ENCODE peak calls at places on chromosome 3, in ten cellular contexts. One of them, this sample, is unnamed.

GRCh38 chr3:152272771-152273242 is 4.1 kb downstream of the MBNL1 start:
- DNase-seq in COR-L47: no peak
- DNase-seq in posterior vena cava: no peak
- DNase-seq in GM23338: no peak
- DNase-seq in activated CD4-positive, alpha-beta T cell treated with anti-CD3 and anti-CD28 coated beads for 4 hours: peak; percentile 58
- DNase-seq in sigmoid colon: no peak
- DNase-seq in CD4-positive, CD25-positive, alpha-beta regulatory T cell: no peak
- DNase-seq in NCI-H82: no peak
- DNase-seq in ovary: no peak
- DNase-seq in fibroblast of mammary gland: peak; percentile 81
- DNase-seq in this sample: peak; percentile 85

GRCh38 chr3:150168694-150169093 is 198.0 kb upstream of the PFN2 start:
- DNase-seq in COR-L47: no peak
- DNase-seq in posterior vena cava: no peak
- DNase-seq in GM23338: no peak
- DNase-seq in activated CD4-positive, alpha-beta T cell treated with anti-CD3 and anti-CD28 coated beads for 4 hours: no peak
- DNase-seq in sigmoid colon: peak; percentile 70
- DNase-seq in CD4-positive, CD25-positive, alpha-beta regulatory T cell: no peak
- DNase-seq in NCI-H82: peak; percentile 44
- DNase-seq in ovary: no peak
- DNase-seq in fibroblast of mammary gland: peak; percentile 77
- DNase-seq in this sample: no peak

GRCh38 chr3:111737712-111738097 is 121.4 kb upstream of the PHLDB2 start:
- DNase-seq in COR-L47: no peak
- DNase-seq in posterior vena cava: no peak
- DNase-seq in GM23338: no peak
- DNase-seq in activated CD4-positive, alpha-beta T cell treated with anti-CD3 and anti-CD28 coated beads for 4 hours: no peak
- DNase-seq in sigmoid colon: peak; percentile 86
- DNase-seq in CD4-positive, CD25-positive, alpha-beta regulatory T cell: no peak
- DNase-seq in NCI-H82: peak; percentile 29
- DNase-seq in ovary: peak; percentile 63
- DNase-seq in fibroblast of mammary gland: peak; percentile 96
- DNase-seq in this sample: peak; percentile 98

GRCh38 chr3:128466840-128467541 is at the start of gene DNAJB8:
- DNase-seq in COR-L47: no peak
- DNase-seq in posterior vena cava: no peak
- DNase-seq in GM23338: no peak
- DNase-seq in activated CD4-positive, alpha-beta T cell treated with anti-CD3 and anti-CD28 coated beads for 4 hours: peak; percentile 52
- DNase-seq in sigmoid colon: no peak
- DNase-seq in CD4-positive, CD25-positive, alpha-beta regulatory T cell: no peak
- DNase-seq in NCI-H82: no peak
- DNase-seq in ovary: no peak
- DNase-seq in fibroblast of mammary gland: no peak
- DNase-seq in this sample: no peak

GRCh38 chr3:34727700-34728099 is 911.6 kb upstream of the ARPP21 start:
- DNase-seq in COR-L47: no peak
- DNase-seq in posterior vena cava: no peak
- DNase-seq in GM23338: no peak
- DNase-seq in activated CD4-positive, alpha-beta T cell treated with anti-CD3 and anti-CD28 coated beads for 4 hours: no peak
- DNase-seq in sigmoid colon: no peak
- DNase-seq in CD4-positive, CD25-positive, alpha-beta regulatory T cell: no peak
- DNase-seq in NCI-H82: no peak
- DNase-seq in ovary: no peak
- DNase-seq in fibroblast of mammary gland: no peak
- DNase-seq in this sample: no peak

GRCh38 chr3:86969500-86970189 is 21.3 kb downstream of the VGLL3 start:
- DNase-seq in COR-L47: no peak
- DNase-seq in posterior vena cava: no peak
- DNase-seq in GM23338: peak; percentile 84
- DNase-seq in activated CD4-positive, alpha-beta T cell treated with anti-CD3 and anti-CD28 coated beads for 4 hours: no peak
- DNase-seq in sigmoid colon: no peak
- DNase-seq in CD4-positive, CD25-positive, alpha-beta regulatory T cell: no peak
- DNase-seq in NCI-H82: peak; percentile 60
- DNase-seq in ovary: peak; percentile 31
- DNase-seq in fibroblast of mammary gland: peak; percentile 74
- DNase-seq in this sample: peak; percentile 48

GRCh38 chr3:126212629-126213375 is 32.4 kb upstream of the ALDH1L1 start:
- DNase-seq in COR-L47: peak; percentile 74
- DNase-seq in posterior vena cava: peak; percentile 84
- DNase-seq in GM23338: peak; percentile 88
- DNase-seq in activated CD4-positive, alpha-beta T cell treated with anti-CD3 and anti-CD28 coated beads for 4 hours: no peak
- DNase-seq in sigmoid colon: peak; percentile 72
- DNase-seq in CD4-positive, CD25-positive, alpha-beta regulatory T cell: peak; percentile 1
- DNase-seq in NCI-H82: peak; percentile 51
- DNase-seq in ovary: peak; percentile 57
- DNase-seq in fibroblast of mammary gland: peak; percentile 51
- DNase-seq in this sample: peak; percentile 48

GRCh38 chr3:71485903-71486302 is 97.6 kb downstream of the FOXP1 start:
- DNase-seq in COR-L47: no peak
- DNase-seq in posterior vena cava: no peak
- DNase-seq in GM23338: no peak
- DNase-seq in activated CD4-positive, alpha-beta T cell treated with anti-CD3 and anti-CD28 coated beads for 4 hours: no peak
- DNase-seq in sigmoid colon: no peak
- DNase-seq in CD4-positive, CD25-positive, alpha-beta regulatory T cell: no peak
- DNase-seq in NCI-H82: no peak
- DNase-seq in ovary: no peak
- DNase-seq in fibroblast of mammary gland: no peak
- DNase-seq in this sample: no peak

GRCh38 chr3:146080578-146080977 is 80.4 kb downstream of the PLOD2 start:
- DNase-seq in COR-L47: no peak
- DNase-seq in posterior vena cava: no peak
- DNase-seq in GM23338: no peak
- DNase-seq in activated CD4-positive, alpha-beta T cell treated with anti-CD3 and anti-CD28 coated beads for 4 hours: no peak
- DNase-seq in sigmoid colon: no peak
- DNase-seq in CD4-positive, CD25-positive, alpha-beta regulatory T cell: no peak
- DNase-seq in NCI-H82: no peak
- DNase-seq in ovary: no peak
- DNase-seq in fibroblast of mammary gland: no peak
- DNase-seq in this sample: no peak

GRCh38 chr3:37862219-37862711 is 585 bp downstream of the CTDSPL start:
- DNase-seq in COR-L47: no peak
- DNase-seq in posterior vena cava: peak; percentile 86
- DNase-seq in GM23338: peak; percentile 66
- DNase-seq in activated CD4-positive, alpha-beta T cell treated with anti-CD3 and anti-CD28 coated beads for 4 hours: peak; percentile 64
- DNase-seq in sigmoid colon: peak; percentile 75
- DNase-seq in CD4-positive, CD25-positive, alpha-beta regulatory T cell: no peak
- DNase-seq in NCI-H82: peak; percentile 28
- DNase-seq in ovary: peak; percentile 70
- DNase-seq in fibroblast of mammary gland: peak; percentile 54
- DNase-seq in this sample: no peak

GRCh38 chr3:14230729-14231128 is 52.1 kb downstream of the LSM3 start:
- DNase-seq in COR-L47: no peak
- DNase-seq in posterior vena cava: no peak
- DNase-seq in GM23338: no peak
- DNase-seq in activated CD4-positive, alpha-beta T cell treated with anti-CD3 and anti-CD28 coated beads for 4 hours: no peak
- DNase-seq in sigmoid colon: no peak
- DNase-seq in CD4-positive, CD25-positive, alpha-beta regulatory T cell: no peak
- DNase-seq in NCI-H82: no peak
- DNase-seq in ovary: no peak
- DNase-seq in fibroblast of mammary gland: no peak
- DNase-seq in this sample: no peak

GRCh38 chr3:46503194-46503924 is 5.6 kb downstream of the RTP3 start:
- DNase-seq in COR-L47: no peak
- DNase-seq in posterior vena cava: no peak
- DNase-seq in GM23338: no peak
- DNase-seq in activated CD4-positive, alpha-beta T cell treated with anti-CD3 and anti-CD28 coated beads for 4 hours: no peak
- DNase-seq in sigmoid colon: no peak
- DNase-seq in CD4-positive, CD25-positive, alpha-beta regulatory T cell: no peak
- DNase-seq in NCI-H82: no peak
- DNase-seq in ovary: no peak
- DNase-seq in fibroblast of mammary gland: no peak
- DNase-seq in this sample: no peak